ENCODE peak calls at places on chromosomes 13 and 19, in six cellular contexts. One of them, this sample, is unnamed.
A peak's percentile ranks its signal among the peaks of the same experiment; 100 is the strongest.

GRCh38 chr13:37491661-37492060 is 106.9 kb downstream of the POSTN start:
- DNase-seq in T follicular helper cell: no peak
- DNase-seq in thoracic aorta: no peak
- DNase-seq in substantia nigra: no peak
- DNase-seq in uterus: no peak
- DNase-seq in NB4: no peak
- DNase-seq in this sample: no peak

GRCh38 chr13:37319041-37319443 is 213.6 kb upstream of the CSNK1A1L start:
- DNase-seq in uterus: no peak
- DNase-seq in T follicular helper cell: no peak
- DNase-seq in thoracic aorta: no peak
- DNase-seq in substantia nigra: no peak
- DNase-seq in NB4: no peak
- DNase-seq in this sample: no peak

GRCh38 chr13:21637296-21637695 is 33.3 kb upstream of the MICU2 start:
- DNase-seq in substantia nigra: no peak
- DNase-seq in uterus: no peak
- DNase-seq in thoracic aorta: no peak
- DNase-seq in NB4: peak; percentile 87
- DNase-seq in T follicular helper cell: no peak
- DNase-seq in this sample: no peak

GRCh38 chr19:49930483-49931011 is 1.2 kb upstream of the NUP62 start:
- DNase-seq in NB4: no peak
- DNase-seq in thoracic aorta: no peak
- DNase-seq in substantia nigra: no peak
- DNase-seq in T follicular helper cell: no peak
- DNase-seq in uterus: peak; percentile 57
- DNase-seq in this sample: no peak

GRCh38 chr19:42042455-42043170 is 27.4 kb downstream of the GRIK5 start:
- DNase-seq in uterus: no peak
- DNase-seq in NB4: no peak
- DNase-seq in T follicular helper cell: no peak
- DNase-seq in substantia nigra: no peak
- DNase-seq in thoracic aorta: no peak
- DNase-seq in this sample: no peak

GRCh38 chr13:80196756-80197155 is 144.2 kb downstream of the SPRY2 start:
- DNase-seq in NB4: peak; percentile 21
- DNase-seq in thoracic aorta: no peak
- DNase-seq in uterus: no peak
- DNase-seq in T follicular helper cell: no peak
- DNase-seq in substantia nigra: no peak
- DNase-seq in this sample: no peak

GRCh38 chr13:110214637-110215036 is 92.3 kb downstream of the COL4A1 start:
- DNase-seq in T follicular helper cell: no peak
- DNase-seq in uterus: no peak
- DNase-seq in substantia nigra: no peak
- DNase-seq in NB4: no peak
- DNase-seq in thoracic aorta: no peak
- DNase-seq in this sample: no peak

GRCh38 chr13:24074687-24075086 is 85.8 kb upstream of the SPATA13 start:
- DNase-seq in uterus: no peak
- DNase-seq in NB4: peak; percentile 62
- DNase-seq in substantia nigra: no peak
- DNase-seq in T follicular helper cell: no peak
- DNase-seq in thoracic aorta: no peak
- DNase-seq in this sample: no peak

GRCh38 chr13:26561636-26562537 is 4.4 kb downstream of the WASF3 start:
- DNase-seq in T follicular helper cell: no peak
- DNase-seq in substantia nigra: no peak
- DNase-seq in NB4: no peak
- DNase-seq in uterus: no peak
- DNase-seq in thoracic aorta: no peak
- DNase-seq in this sample: no peak

GRCh38 chr19:3360494-3361383 is 5.6 kb upstream of the NFIC start:
- DNase-seq in NB4: peak; percentile 82
- DNase-seq in substantia nigra: peak; percentile 81
- DNase-seq in uterus: peak; percentile 72
- DNase-seq in thoracic aorta: no peak
- DNase-seq in T follicular helper cell: peak; percentile 55
- DNase-seq in this sample: no peak